ENCODE peak calls at places on chromosomes 3 and 15, in seven cellular contexts. B, W, K, L, A, U and E are unnamed samples.

GRCh38 chr3:134003066-134003465 is 26.7 kb downstream of the SLCO2A1 start:
- DNase-seq in B (no peak), W (no peak), K (peak), L (no peak), A (no peak), U (no peak), E (no peak)

GRCh38 chr15:99976811-99977271 is 243.6 kb upstream of the LYSMD4 start:
- DNase-seq in B (no peak), W (no peak), K (peak), L (no peak), A (no peak), U (no peak), E (no peak)

GRCh38 chr15:74433592-74434259 is at the start of gene SEMA7A:
- DNase-seq in B (peak), W (peak), K (peak), L (peak), A (peak), U (peak), E (no peak)

GRCh38 chr15:37907136-37907535 is 27.3 kb upstream of the TMCO5A start:
- DNase-seq in B (no peak), W (no peak), K (peak), L (no peak), A (no peak), U (no peak), E (no peak)

GRCh38 chr3:180383332-180384020 is 218.5 kb upstream of the TTC14 start:
- DNase-seq in B (no peak), W (no peak), K (peak), L (no peak), A (no peak), U (no peak), E (no peak)

GRCh38 chr3:107235193-107235922 is 141.9 kb upstream of the CCDC54 start:
- DNase-seq in B (no peak), W (no peak), K (peak), L (no peak), A (no peak), U (peak), E (no peak)

GRCh38 chr3:123951522-123952447 is 9.2 kb downstream of the CCDC14 start:
- DNase-seq in B (no peak), W (no peak), K (no peak), L (no peak), A (no peak), U (no peak), E (no peak)

GRCh38 chr3:105610473-105610872 is 243.8 kb downstream of the ALCAM start:
- DNase-seq in B (no peak), W (no peak), K (no peak), L (no peak), A (no peak), U (no peak), E (no peak)

GRCh38 chr3:185631508-185632206 is 45.6 kb downstream of the SENP2 start:
- DNase-seq in B (no peak), W (no peak), K (no peak), L (no peak), A (no peak), U (no peak), E (no peak)

GRCh38 chr3:87437765-87438164 is 161.4 kb upstream of the POU1F1 start:
- DNase-seq in B (no peak), W (no peak), K (peak), L (no peak), A (no peak), U (no peak), E (no peak)

GRCh38 chr15:31452595-31453557 is 126.2 kb downstream of the KLF13 start:
- DNase-seq in B (no peak), W (peak), K (no peak), L (no peak), A (no peak), U (no peak), E (no peak)

GRCh38 chr15:50148362-50148963 is 29.4 kb upstream of the ATP8B4 start:
- DNase-seq in B (no peak), W (no peak), K (peak), L (no peak), A (peak), U (peak), E (no peak)